ENCODE peak calls at places on chromosomes 13 and 19, in four cellular contexts. P, D, M and C are unnamed samples.

GRCh38 chr19:56838930-56839664 is 1.4 kb downstream of the PEG3 start:
- DNase-seq in P (peak; percentile 11), D (no peak), M (peak; percentile 97), C (no peak)

GRCh38 chr19:32373614-32374295 is 28.3 kb downstream of the ZNF507 start:
- DNase-seq in M (peak; percentile 100), D (no peak), P (peak; percentile 100), C (peak; percentile 55)

GRCh38 chr13:65841156-65841555 is 1389.0 kb downstream of the PCDH9 start:
- DNase-seq in M (no peak), D (no peak), P (no peak), C (no peak)

GRCh38 chr19:2969104-2969504 is 8.3 kb upstream of the TLE6 start:
- DNase-seq in D (no peak), P (no peak), M (no peak), C (peak; percentile 5)

GRCh38 chr19:42693760-42694350 is 46.4 kb downstream of the PSG3 start:
- DNase-seq in P (peak; percentile 85), M (peak; percentile 49), D (no peak), C (peak; percentile 26)

GRCh38 chr19:28168557-28168956 is 1044.4 kb downstream of the UQCRFS1 start:
- DNase-seq in M (no peak), D (no peak), P (no peak), C (no peak)

GRCh38 chr19:28406237-28406596 is 806.7 kb downstream of the UQCRFS1 start:
- DNase-seq in P (no peak), M (no peak), D (no peak), C (no peak)

GRCh38 chr13:41420146-41420545 is 37.2 kb upstream of the RGCC start:
- DNase-seq in D (no peak), P (no peak), M (no peak), C (no peak)

GRCh38 chr13:108322206-108322824 is 52.8 kb downstream of the TNFSF13B start:
- DNase-seq in P (peak; percentile 27), M (peak; percentile 23), D (peak; percentile 9), C (peak; percentile 30)

GRCh38 chr13:71842003-71842402 is 25.0 kb downstream of the DACH1 start:
- DNase-seq in P (no peak), M (no peak), D (no peak), C (no peak)

GRCh38 chr13:79090552-79091159 is 315.4 kb downstream of the RBM26 start:
- DNase-seq in M (no peak), D (no peak), P (no peak), C (no peak)

GRCh38 chr19:1377176-1377964 is 6.3 kb upstream of the NDUFS7 start:
- DNase-seq in M (no peak), P (no peak), D (no peak), C (no peak)

GRCh38 chr19:36688058-36688457 is 646 bp downstream of the ZNF567 start:
- DNase-seq in M (no peak), P (no peak), D (no peak), C (no peak)

GRCh38 chr13:73335226-73335625 is 276.4 kb downstream of the KLF5 start:
- DNase-seq in P (peak; percentile 79), M (no peak), D (peak; percentile 24), C (no peak)

GRCh38 chr19:43501661-43502418 is 2.7 kb downstream of the PHLDB3 start:
- DNase-seq in D (no peak), P (no peak), M (no peak), C (peak; percentile 44)

GRCh38 chr19:10882108-10882457 is 10.7 kb downstream of the CARM1 start:
- DNase-seq in P (no peak), D (no peak), M (no peak), C (no peak)

GRCh38 chr19:2056810-2057192 is 5.8 kb upstream of the MKNK2 start:
- DNase-seq in D (no peak), M (no peak), P (no peak), C (no peak)

GRCh38 chr13:50527612-50528509 is 315.6 kb downstream of the DLEU7 start:
- DNase-seq in D (no peak), P (peak; percentile 4), M (no peak), C (peak; percentile 29)

GRCh38 chr13:98475521-98475920 is 101.4 kb downstream of the STK24 start:
- DNase-seq in M (no peak), D (no peak), P (no peak), C (peak; percentile 38)

GRCh38 chr13:89852570-89852969 is 1494.9 kb upstream of the MIR17HG start:
- DNase-seq in D (no peak), P (no peak), M (no peak), C (no peak)

GRCh38 chr19:14472202-14472961 is 2.8 kb downstream of the PTGER1 start:
- DNase-seq in P (peak; percentile 50), D (no peak), M (no peak), C (peak; percentile 90)

GRCh38 chr13:109205315-109205714 is 575.9 kb downstream of the MYO16 start:
- DNase-seq in M (no peak), P (no peak), D (no peak), C (no peak)

DNA sequence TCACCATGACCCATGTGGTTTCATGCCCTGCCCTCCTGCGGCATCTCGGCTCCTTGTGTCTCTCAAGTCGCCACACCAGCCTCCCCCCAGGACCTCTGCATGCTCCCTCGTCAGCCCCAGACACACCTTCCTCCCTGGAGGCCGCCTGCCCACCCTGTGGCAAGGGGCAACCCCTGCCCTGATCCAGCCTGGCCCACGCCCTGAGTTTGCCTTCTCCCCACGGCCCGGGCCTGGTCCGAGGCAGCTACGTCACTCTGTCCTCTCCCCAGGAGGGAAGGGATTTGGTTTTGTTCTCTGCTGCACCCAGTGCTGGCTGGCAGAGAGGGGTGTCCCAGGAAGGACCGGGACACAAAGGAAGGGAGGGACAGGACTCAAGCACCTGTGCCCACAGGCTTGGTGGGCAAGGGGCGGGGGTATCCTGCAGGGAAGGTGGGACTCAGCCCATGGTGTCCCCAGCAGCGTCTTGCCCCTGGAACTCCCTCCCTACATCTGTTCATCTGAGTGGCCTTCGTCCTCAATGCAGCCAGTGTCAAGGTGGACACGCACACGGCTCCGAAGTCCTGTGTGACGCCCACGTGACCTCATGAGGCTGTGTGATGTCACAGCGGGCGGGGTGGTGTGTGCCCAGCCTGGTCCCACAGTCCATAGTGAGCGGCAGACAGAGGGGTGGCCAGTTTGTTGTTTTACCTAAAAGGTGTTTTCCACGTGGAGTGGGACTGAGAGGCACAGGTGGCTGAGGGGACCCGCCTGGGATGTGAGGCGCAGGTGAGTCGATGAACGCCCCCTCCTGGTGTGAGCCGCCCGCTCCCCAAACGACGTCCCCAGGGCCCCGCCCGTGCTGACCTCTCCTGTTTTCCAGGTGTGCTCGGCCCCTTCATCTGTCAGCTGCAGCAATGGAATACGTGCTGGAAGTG is at the start of gene TEX29:
- DNase-seq in D (no peak), P (no peak), M (no peak), C (no peak)
- TF ChIP-seq MYC in D (no peak), P (no peak), M (no peak), C (no peak)

DNA sequence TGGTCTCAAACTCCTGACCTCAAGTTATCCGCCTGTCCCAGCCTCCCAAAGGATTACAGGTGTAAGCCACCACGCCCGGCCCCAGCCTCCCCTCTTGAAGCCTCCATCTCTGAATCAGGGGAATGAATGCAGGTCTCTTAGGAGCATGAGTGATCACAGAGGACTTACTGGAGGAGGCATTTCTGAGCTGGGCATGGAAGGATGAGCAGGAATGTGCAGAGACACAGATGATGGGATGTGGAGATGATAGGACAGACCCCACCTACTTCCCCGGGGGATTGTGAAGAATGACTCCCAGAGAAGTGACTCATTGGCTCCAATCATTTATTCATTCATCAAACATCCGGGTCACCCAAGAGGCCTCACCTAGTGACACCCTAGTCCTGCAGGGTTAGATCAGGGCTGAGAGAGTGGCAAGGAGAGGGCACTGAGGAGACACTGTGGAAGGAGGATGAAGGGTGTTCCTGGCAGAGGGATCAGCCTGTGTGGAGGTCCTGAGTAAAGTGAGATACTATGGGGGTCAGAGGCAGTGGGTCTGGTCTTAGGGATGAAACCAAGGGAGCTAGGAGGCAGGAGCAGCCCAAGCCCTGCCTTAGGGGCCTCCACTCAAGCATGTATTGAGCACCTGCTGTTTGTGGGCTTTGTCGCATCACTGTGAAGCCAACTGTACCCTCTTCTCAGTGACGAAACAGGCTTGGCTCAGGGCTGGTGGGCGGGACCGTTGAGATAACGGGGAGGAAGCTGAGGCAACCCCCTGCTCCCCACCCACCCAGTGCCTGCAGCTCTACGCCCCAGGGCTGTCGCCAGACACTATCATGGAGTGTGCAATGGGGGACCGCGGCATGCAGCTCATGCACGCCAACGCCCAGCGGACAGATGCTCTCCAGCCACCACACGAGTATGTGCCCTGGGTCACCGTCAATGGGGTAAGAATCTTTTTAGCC is 3.0 kb downstream of the IFI30 start:
- DNase-seq in M (no peak), P (no peak), D (no peak), C (no peak)
- TF ChIP-seq POLR2AphosphoS2 in M (no peak), P (no peak), D (peak; percentile 50), C (no peak)

GRCh38 chr19:9854282-9854846 is 19.2 kb downstream of the PIN1 start:
- DNase-seq in P (no peak), D (no peak), M (no peak), C (no peak)
- TF ChIP-seq MYC in P (no peak), D (no peak), M (no peak), C (no peak)

GRCh38 chr19:7860902-7861618 is 13.1 kb downstream of the PRR36 start:
- DNase-seq in P (no peak), M (no peak), D (no peak), C (no peak)

GRCh38 chr19:7861619-7862412 is 12.4 kb downstream of the PRR36 start:
- DNase-seq in D (no peak), M (no peak), P (no peak), C (no peak)

GRCh38 chr19:7857727-7858701 is 16.2 kb downstream of the PRR36 start:
- DNase-seq in M (no peak), P (no peak), D (no peak), C (peak; percentile 84)

GRCh38 chr19:7860166-7860901 is 13.9 kb downstream of the PRR36 start:
- DNase-seq in M (no peak), D (no peak), P (no peak), C (no peak)

GRCh38 chr19:7859766-7860165 is 14.4 kb downstream of the PRR36 start:
- DNase-seq in D (no peak), M (no peak), P (no peak), C (no peak)
- TF ChIP-seq POLR2AphosphoS2 in D (no peak), M (no peak), P (no peak), C (no peak)